ENCODE peak calls at places on chromosome 5, in ten cellular contexts. One of them, this sample, is unnamed.

GRCh38 chr5:54254482-54255198 is 55.7 kb downstream of the ARL15 start:
- DNase-seq in cardiac muscle cell: no peak
- DNase-seq in GM23248: peak; percentile 42
- DNase-seq in suprapubic skin: no peak
- DNase-seq in H1: no peak
- DNase-seq in A549: no peak
- DNase-seq in PC-3: peak; percentile 18
- DNase-seq in foreskin keratinocyte: no peak
- DNase-seq in dorsolateral prefrontal cortex: no peak
- DNase-seq in H9: no peak
- DNase-seq in this sample: no peak

GRCh38 chr5:82185842-82186241 is 92.3 kb downstream of the RPS23 start:
- DNase-seq in cardiac muscle cell: no peak
- DNase-seq in GM23248: no peak
- DNase-seq in suprapubic skin: no peak
- DNase-seq in H1: no peak
- DNase-seq in A549: no peak
- DNase-seq in PC-3: no peak
- DNase-seq in foreskin keratinocyte: no peak
- DNase-seq in dorsolateral prefrontal cortex: no peak
- DNase-seq in H9: no peak
- DNase-seq in this sample: no peak

GRCh38 chr5:142542906-142543305 is 143.0 kb downstream of the FGF1 start:
- DNase-seq in cardiac muscle cell: no peak
- DNase-seq in GM23248: peak; percentile 60
- DNase-seq in suprapubic skin: no peak
- DNase-seq in H1: no peak
- DNase-seq in A549: no peak
- DNase-seq in PC-3: no peak
- DNase-seq in foreskin keratinocyte: no peak
- DNase-seq in dorsolateral prefrontal cortex: no peak
- DNase-seq in H9: no peak
- DNase-seq in this sample: no peak

GRCh38 chr5:65482727-65483473 is 1.2 kb upstream of the ADAMTS6 start:
- DNase-seq in cardiac muscle cell: peak; percentile 40
- DNase-seq in GM23248: peak; percentile 73
- DNase-seq in suprapubic skin: no peak
- DNase-seq in H1: no peak
- DNase-seq in A549: no peak
- DNase-seq in PC-3: peak; percentile 32
- DNase-seq in foreskin keratinocyte: peak; percentile 65
- DNase-seq in dorsolateral prefrontal cortex: no peak
- DNase-seq in H9: peak; percentile 40
- DNase-seq in this sample: no peak

GRCh38 chr5:142680605-142681259 is 5.2 kb downstream of the FGF1 start:
- DNase-seq in cardiac muscle cell: no peak
- DNase-seq in GM23248: peak; percentile 63
- DNase-seq in suprapubic skin: no peak
- DNase-seq in H1: no peak
- DNase-seq in A549: peak; percentile 78
- DNase-seq in PC-3: peak; percentile 92
- DNase-seq in foreskin keratinocyte: peak; percentile 95
- DNase-seq in dorsolateral prefrontal cortex: no peak
- DNase-seq in H9: no peak
- DNase-seq in this sample: no peak

GRCh38 chr5:132410451-132411381 is 41.2 kb downstream of the SLC22A5 start:
- DNase-seq in cardiac muscle cell: peak; percentile 91
- DNase-seq in GM23248: peak; percentile 90
- DNase-seq in suprapubic skin: peak; percentile 89
- DNase-seq in H1: no peak
- DNase-seq in A549: peak; percentile 87
- DNase-seq in PC-3: peak; percentile 64
- DNase-seq in foreskin keratinocyte: no peak
- DNase-seq in dorsolateral prefrontal cortex: peak; percentile 83
- DNase-seq in H9: peak; percentile 84
- DNase-seq in this sample: no peak

GRCh38 chr5:93126634-93127033 is 454.4 kb downstream of the NR2F1-AS1 start:
- DNase-seq in cardiac muscle cell: no peak
- DNase-seq in GM23248: peak; percentile 54
- DNase-seq in suprapubic skin: no peak
- DNase-seq in H1: no peak
- DNase-seq in A549: no peak
- DNase-seq in PC-3: peak; percentile 86
- DNase-seq in foreskin keratinocyte: peak; percentile 4
- DNase-seq in dorsolateral prefrontal cortex: no peak
- DNase-seq in H9: no peak
- DNase-seq in this sample: no peak

GRCh38 chr5:154397652-154398406 is 48.0 kb upstream of the SAP30L start:
- DNase-seq in cardiac muscle cell: no peak
- DNase-seq in GM23248: no peak
- DNase-seq in suprapubic skin: no peak
- DNase-seq in H1: no peak
- DNase-seq in A549: no peak
- DNase-seq in PC-3: no peak
- DNase-seq in foreskin keratinocyte: no peak
- DNase-seq in dorsolateral prefrontal cortex: no peak
- DNase-seq in H9: no peak
- DNase-seq in this sample: no peak

GRCh38 chr5:35186749-35187148 is 43.5 kb downstream of the PRLR start:
- DNase-seq in cardiac muscle cell: no peak
- DNase-seq in GM23248: no peak
- DNase-seq in suprapubic skin: no peak
- DNase-seq in H1: no peak
- DNase-seq in A549: no peak
- DNase-seq in PC-3: no peak
- DNase-seq in foreskin keratinocyte: no peak
- DNase-seq in dorsolateral prefrontal cortex: no peak
- DNase-seq in H9: no peak
- DNase-seq in this sample: no peak

GRCh38 chr5:158976035-158976434 is 123.7 kb downstream of the EBF1 start:
- DNase-seq in cardiac muscle cell: no peak
- DNase-seq in GM23248: peak; percentile 86
- DNase-seq in suprapubic skin: no peak
- DNase-seq in H1: no peak
- DNase-seq in A549: no peak
- DNase-seq in PC-3: peak; percentile 82
- DNase-seq in foreskin keratinocyte: peak; percentile 78
- DNase-seq in dorsolateral prefrontal cortex: no peak
- DNase-seq in H9: no peak
- DNase-seq in this sample: no peak

GRCh38 chr5:67315082-67315801 is 118.6 kb upstream of the CD180 start:
- DNase-seq in cardiac muscle cell: no peak
- DNase-seq in GM23248: peak; percentile 86
- DNase-seq in suprapubic skin: no peak
- DNase-seq in H1: no peak
- DNase-seq in A549: no peak
- DNase-seq in PC-3: peak; percentile 13
- DNase-seq in foreskin keratinocyte: peak; percentile 82
- DNase-seq in dorsolateral prefrontal cortex: peak; percentile 20
- DNase-seq in H9: peak; percentile 28
- DNase-seq in this sample: no peak

DNA sequence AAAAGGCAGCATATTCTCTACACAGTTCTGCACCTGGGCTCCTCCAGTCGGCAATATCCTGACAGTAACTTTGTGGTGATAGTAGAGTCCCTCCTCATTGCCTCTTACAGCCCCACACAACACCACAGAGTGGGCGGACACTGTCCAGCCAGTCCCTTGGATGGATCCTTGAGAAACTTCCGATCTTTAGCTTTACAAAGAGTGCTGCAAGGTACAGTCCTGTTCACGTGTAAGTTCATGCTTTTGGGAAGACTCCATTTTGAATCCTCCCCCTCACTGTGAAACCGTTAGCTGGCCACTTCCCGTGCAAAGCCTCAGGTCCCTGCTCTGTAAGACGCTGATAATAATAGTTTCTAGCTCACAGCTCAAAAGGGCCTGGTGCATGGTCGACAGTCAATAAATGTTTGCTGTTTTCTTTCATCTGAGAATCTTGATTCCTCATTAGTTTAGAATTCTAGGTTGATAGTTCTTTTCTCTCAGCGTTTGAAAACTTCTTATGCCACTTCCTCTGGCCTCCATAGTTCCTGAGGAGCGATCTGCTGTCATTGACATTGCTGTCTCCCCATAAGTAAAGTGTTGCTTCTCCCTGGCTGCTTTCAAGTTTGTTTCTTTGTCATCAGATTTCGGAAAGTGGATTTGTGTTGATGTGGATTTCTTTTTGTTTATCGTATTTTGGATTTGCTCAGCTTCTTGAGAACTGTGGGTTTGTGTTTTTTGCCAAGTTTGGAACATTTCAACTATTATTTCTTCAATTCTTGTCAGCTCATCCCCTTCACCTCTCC is 82.9 kb downstream of the COL23A1 start:
- DNase-seq in cardiac muscle cell: no peak
- DNase-seq in GM23248: no peak
- DNase-seq in suprapubic skin: no peak
- DNase-seq in H1: no peak
- DNase-seq in A549: no peak
- DNase-seq in PC-3: no peak
- DNase-seq in foreskin keratinocyte: no peak
- DNase-seq in dorsolateral prefrontal cortex: no peak
- DNase-seq in H9: no peak
- DNase-seq in this sample: no peak
- H3K27ac ChIP-seq in cardiac muscle cell: no peak overlapping the region
- H3K27ac ChIP-seq in GM23248: no peak overlapping the region
- H3K27ac ChIP-seq in suprapubic skin: no peak overlapping the region
- H3K27ac ChIP-seq in H1: no peak overlapping the region
- H3K27ac ChIP-seq in A549: no peak overlapping the region
- H3K27ac ChIP-seq in PC-3: no peak overlapping the region
- H3K27ac ChIP-seq in foreskin keratinocyte: no peak overlapping the region
- H3K27ac ChIP-seq in dorsolateral prefrontal cortex: no peak overlapping the region
- H3K27ac ChIP-seq in H9: no peak overlapping the region
- H3K27ac ChIP-seq in this sample: no peak overlapping the region

DNA sequence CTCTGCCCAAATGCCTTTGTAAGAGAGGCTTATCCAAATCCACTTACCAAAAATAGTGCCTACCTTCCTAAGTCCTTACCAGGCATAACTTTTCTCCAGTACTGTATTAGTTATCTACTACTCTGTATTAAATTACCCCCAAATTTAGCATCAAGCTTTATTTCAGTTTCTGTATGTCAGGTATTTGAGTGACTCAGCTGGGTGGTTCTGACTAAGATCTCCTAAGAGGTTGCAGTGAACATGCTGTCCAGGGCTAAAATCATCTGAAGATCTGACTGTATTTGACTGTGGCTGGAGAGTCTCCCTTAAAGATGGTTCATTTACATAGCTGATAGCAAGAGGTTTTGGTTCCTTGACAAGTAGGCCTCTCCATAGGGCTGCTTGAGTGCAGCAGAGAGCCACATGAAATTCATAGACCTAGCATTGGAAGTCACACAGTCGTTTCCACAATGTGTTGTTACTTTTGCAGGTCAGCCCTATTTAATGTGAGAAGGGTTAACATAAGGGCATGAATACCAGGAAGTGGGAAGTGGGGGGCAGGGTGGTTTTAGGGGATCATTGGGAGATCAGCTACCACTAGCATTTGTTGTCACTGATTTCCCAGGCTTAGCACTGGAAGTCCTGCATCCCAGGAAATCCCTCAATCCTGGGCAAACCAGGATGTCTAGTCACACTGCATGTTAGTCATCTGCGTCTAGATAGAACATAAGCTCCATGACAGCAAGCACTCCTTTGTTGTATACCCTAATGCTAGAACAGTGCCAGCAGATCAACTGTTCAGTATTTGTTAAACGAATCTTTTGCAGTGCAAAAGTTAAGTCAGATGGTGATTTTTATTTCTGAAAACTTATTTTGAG is 2.0 kb upstream of the ZNF622 start:
- DNase-seq in cardiac muscle cell: peak; percentile 58
- DNase-seq in GM23248: peak; percentile 89
- DNase-seq in suprapubic skin: no peak
- DNase-seq in H1: no peak
- DNase-seq in A549: no peak
- DNase-seq in PC-3: peak; percentile 93
- DNase-seq in foreskin keratinocyte: peak; percentile 84
- DNase-seq in dorsolateral prefrontal cortex: no peak
- DNase-seq in H9: no peak
- DNase-seq in this sample: no peak
- H3K27ac ChIP-seq in cardiac muscle cell: peak overlapping the region; percentile 93
- H3K27ac ChIP-seq in GM23248: peak overlapping the region; percentile 68
- H3K27ac ChIP-seq in suprapubic skin: no peak overlapping the region
- H3K27ac ChIP-seq in H1: no peak overlapping the region
- H3K27ac ChIP-seq in A549: no peak overlapping the region
- H3K27ac ChIP-seq in PC-3: peak overlapping the region; percentile 58
- H3K27ac ChIP-seq in foreskin keratinocyte: peak overlapping the region; percentile 82
- H3K27ac ChIP-seq in dorsolateral prefrontal cortex: no peak overlapping the region
- H3K27ac ChIP-seq in H9: no peak overlapping the region
- H3K27ac ChIP-seq in this sample: no peak overlapping the region

GRCh38 chr5:52814749-52815148 is 27.0 kb downstream of the ITGA1 start:
- DNase-seq in cardiac muscle cell: no peak
- DNase-seq in GM23248: no peak
- DNase-seq in suprapubic skin: no peak
- DNase-seq in H1: no peak
- DNase-seq in A549: no peak
- DNase-seq in PC-3: no peak
- DNase-seq in foreskin keratinocyte: no peak
- DNase-seq in dorsolateral prefrontal cortex: no peak
- DNase-seq in H9: no peak
- DNase-seq in this sample: no peak
- H3K27ac ChIP-seq in cardiac muscle cell: no peak overlapping the region
- H3K27ac ChIP-seq in GM23248: no peak overlapping the region
- H3K27ac ChIP-seq in suprapubic skin: no peak overlapping the region
- H3K27ac ChIP-seq in H1: no peak overlapping the region
- H3K27ac ChIP-seq in A549: no peak overlapping the region
- H3K27ac ChIP-seq in PC-3: no peak overlapping the region
- H3K27ac ChIP-seq in foreskin keratinocyte: no peak overlapping the region
- H3K27ac ChIP-seq in dorsolateral prefrontal cortex: no peak overlapping the region
- H3K27ac ChIP-seq in H9: no peak overlapping the region
- H3K27ac ChIP-seq in this sample: no peak overlapping the region

GRCh38 chr5:1550287-1551076 is 26.7 kb upstream of the LPCAT1 start:
- DNase-seq in cardiac muscle cell: no peak
- DNase-seq in GM23248: no peak
- DNase-seq in suprapubic skin: peak; percentile 58
- DNase-seq in H1: no peak
- DNase-seq in A549: no peak
- DNase-seq in PC-3: no peak
- DNase-seq in foreskin keratinocyte: no peak
- DNase-seq in dorsolateral prefrontal cortex: no peak
- DNase-seq in H9: no peak
- DNase-seq in this sample: no peak

GRCh38 chr5:1551913-1552312 is 28.2 kb upstream of the LPCAT1 start:
- DNase-seq in cardiac muscle cell: no peak
- DNase-seq in GM23248: no peak
- DNase-seq in suprapubic skin: peak; percentile 66
- DNase-seq in H1: no peak
- DNase-seq in A549: no peak
- DNase-seq in PC-3: no peak
- DNase-seq in foreskin keratinocyte: no peak
- DNase-seq in dorsolateral prefrontal cortex: no peak
- DNase-seq in H9: no peak
- DNase-seq in this sample: no peak

GRCh38 chr5:1552469-1553255 is 28.9 kb upstream of the LPCAT1 start:
- DNase-seq in cardiac muscle cell: no peak
- DNase-seq in GM23248: peak; percentile 70
- DNase-seq in suprapubic skin: peak; percentile 77
- DNase-seq in H1: no peak
- DNase-seq in A549: no peak
- DNase-seq in PC-3: no peak
- DNase-seq in foreskin keratinocyte: no peak
- DNase-seq in dorsolateral prefrontal cortex: peak; percentile 61
- DNase-seq in H9: no peak
- DNase-seq in this sample: no peak

GRCh38 chr5:1549631-1550030 is 25.9 kb upstream of the LPCAT1 start:
- DNase-seq in cardiac muscle cell: no peak
- DNase-seq in GM23248: no peak
- DNase-seq in suprapubic skin: peak; percentile 38
- DNase-seq in H1: no peak
- DNase-seq in A549: no peak
- DNase-seq in PC-3: no peak
- DNase-seq in foreskin keratinocyte: no peak
- DNase-seq in dorsolateral prefrontal cortex: no peak
- DNase-seq in H9: no peak
- DNase-seq in this sample: no peak

GRCh38 chr5:1551426-1551825 is 27.7 kb upstream of the LPCAT1 start:
- DNase-seq in cardiac muscle cell: no peak
- DNase-seq in GM23248: no peak
- DNase-seq in suprapubic skin: peak; percentile 21
- DNase-seq in H1: no peak
- DNase-seq in A549: no peak
- DNase-seq in PC-3: no peak
- DNase-seq in foreskin keratinocyte: no peak
- DNase-seq in dorsolateral prefrontal cortex: peak; percentile 25
- DNase-seq in H9: no peak
- DNase-seq in this sample: no peak
- H3K27ac ChIP-seq in cardiac muscle cell: no peak overlapping the region
- H3K27ac ChIP-seq in GM23248: no peak overlapping the region
- H3K27ac ChIP-seq in suprapubic skin: no peak overlapping the region
- H3K27ac ChIP-seq in H1: no peak overlapping the region
- H3K27ac ChIP-seq in A549: no peak overlapping the region
- H3K27ac ChIP-seq in PC-3: no peak overlapping the region
- H3K27ac ChIP-seq in foreskin keratinocyte: no peak overlapping the region
- H3K27ac ChIP-seq in dorsolateral prefrontal cortex: no peak overlapping the region
- H3K27ac ChIP-seq in H9: no peak overlapping the region
- H3K27ac ChIP-seq in this sample: no peak overlapping the region